ENCODE peak calls at places on chromosomes 3 and 15, in seven cellular contexts. One of them, this sample, is unnamed.

GRCh38 chr3:41102053-41102556 is 97.2 kb upstream of the CTNNB1 start:
- DNase-seq in fibroblast of mammary gland: no peak
- DNase-seq in retina: no peak
- DNase-seq in NCI-H1048: no peak
- DNase-seq in NCI-H2029 treated with DMSO at 0.1 percent for 48 hours: no peak
- DNase-seq in iris pigment epithelial cell: no peak
- DNase-seq in HT-29: no peak
- DNase-seq in this sample: no peak

GRCh38 chr3:58084788-58085543 is 76.7 kb downstream of the FLNB start:
- DNase-seq in fibroblast of mammary gland: no peak
- DNase-seq in retina: no peak
- DNase-seq in NCI-H1048: no peak
- DNase-seq in NCI-H2029 treated with DMSO at 0.1 percent for 48 hours: no peak
- DNase-seq in iris pigment epithelial cell: no peak
- DNase-seq in HT-29: no peak
- DNase-seq in this sample: no peak

GRCh38 chr3:65716372-65716771 is 322.3 kb downstream of the MAGI1 start:
- DNase-seq in fibroblast of mammary gland: no peak
- DNase-seq in retina: no peak
- DNase-seq in NCI-H1048: no peak
- DNase-seq in NCI-H2029 treated with DMSO at 0.1 percent for 48 hours: no peak
- DNase-seq in iris pigment epithelial cell: no peak
- DNase-seq in HT-29: no peak
- DNase-seq in this sample: no peak

GRCh38 chr3:112786881-112787625 is 59.6 kb downstream of the CD200R1L start:
- DNase-seq in fibroblast of mammary gland: no peak
- DNase-seq in retina: no peak
- DNase-seq in NCI-H1048: no peak
- DNase-seq in NCI-H2029 treated with DMSO at 0.1 percent for 48 hours: no peak
- DNase-seq in iris pigment epithelial cell: no peak
- DNase-seq in HT-29: no peak
- DNase-seq in this sample: no peak

GRCh38 chr3:38573606-38574005 is 75.9 kb downstream of the SCN5A start:
- DNase-seq in fibroblast of mammary gland: no peak
- DNase-seq in retina: no peak
- DNase-seq in NCI-H1048: no peak
- DNase-seq in NCI-H2029 treated with DMSO at 0.1 percent for 48 hours: no peak
- DNase-seq in iris pigment epithelial cell: no peak
- DNase-seq in HT-29: no peak
- DNase-seq in this sample: no peak

GRCh38 chr15:56759450-56759845 is 26.1 kb upstream of the ZNF280D start:
- DNase-seq in fibroblast of mammary gland: peak
- DNase-seq in retina: no peak
- DNase-seq in NCI-H1048: no peak
- DNase-seq in NCI-H2029 treated with DMSO at 0.1 percent for 48 hours: no peak
- DNase-seq in iris pigment epithelial cell: peak
- DNase-seq in HT-29: no peak
- DNase-seq in this sample: peak

GRCh38 chr3:147940846-147941245 is 531.7 kb downstream of the ZIC1 start:
- DNase-seq in fibroblast of mammary gland: no peak
- DNase-seq in retina: no peak
- DNase-seq in NCI-H1048: no peak
- DNase-seq in NCI-H2029 treated with DMSO at 0.1 percent for 48 hours: no peak
- DNase-seq in iris pigment epithelial cell: no peak
- DNase-seq in HT-29: no peak
- DNase-seq in this sample: no peak

GRCh38 chr3:130488288-130488687 is 28.7 kb upstream of the COL6A6 start:
- DNase-seq in fibroblast of mammary gland: peak
- DNase-seq in retina: no peak
- DNase-seq in NCI-H1048: no peak
- DNase-seq in NCI-H2029 treated with DMSO at 0.1 percent for 48 hours: no peak
- DNase-seq in iris pigment epithelial cell: no peak
- DNase-seq in HT-29: no peak
- DNase-seq in this sample: no peak

GRCh38 chr3:183274609-183275008 is 21.6 kb downstream of the B3GNT5 start:
- DNase-seq in fibroblast of mammary gland: peak
- DNase-seq in retina: no peak
- DNase-seq in NCI-H1048: no peak
- DNase-seq in NCI-H2029 treated with DMSO at 0.1 percent for 48 hours: no peak
- DNase-seq in iris pigment epithelial cell: peak
- DNase-seq in HT-29: no peak
- DNase-seq in this sample: no peak

GRCh38 chr3:48997714-48998637 is 7.9 kb downstream of the P4HTM start:
- DNase-seq in fibroblast of mammary gland: no peak
- DNase-seq in retina: peak
- DNase-seq in NCI-H1048: no peak
- DNase-seq in NCI-H2029 treated with DMSO at 0.1 percent for 48 hours: peak
- DNase-seq in iris pigment epithelial cell: no peak
- DNase-seq in HT-29: no peak
- DNase-seq in this sample: no peak

GRCh38 chr3:189309400-189309975 is 137.7 kb downstream of the TPRG1 start:
- DNase-seq in fibroblast of mammary gland: no peak
- DNase-seq in retina: no peak
- DNase-seq in NCI-H1048: peak
- DNase-seq in NCI-H2029 treated with DMSO at 0.1 percent for 48 hours: no peak
- DNase-seq in iris pigment epithelial cell: no peak
- DNase-seq in HT-29: no peak
- DNase-seq in this sample: no peak

This sample was measured in left cardiac atrium.